ENCODE peak calls at places on chromosome 18, in five cellular contexts. Z, K, W, M and O are unnamed samples.
A peak's percentile ranks its signal among the peaks of the same experiment; 100 is the strongest.

GRCh38 chr18:23196119-23197004 is 61.1 kb downstream of the CABLES1 start:
- DNase-seq in Z (no peak), K (peak; percentile 45), W (no peak), M (no peak), O (no peak)

GRCh38 chr18:22347624-22348511 is 69.8 kb downstream of the CTAGE1 start:
- DNase-seq in Z (peak; percentile 29), K (peak; percentile 38), W (no peak), M (peak; percentile 73), O (no peak)

GRCh38 chr18:79571221-79572092 is 108.1 kb upstream of the CTDP1 start:
- DNase-seq in Z (no peak), K (no peak), W (no peak), M (peak; percentile 45), O (no peak)

GRCh38 chr18:59502222-59502898 is 143.3 kb upstream of the LMAN1 start:
- DNase-seq in Z (peak; percentile 85), K (peak; percentile 81), W (no peak), M (no peak), O (no peak)

GRCh38 chr18:69636529-69637301 is 236.0 kb downstream of the DOK6 start:
- DNase-seq in Z (no peak), K (no peak), W (peak; percentile 33), M (no peak), O (no peak)

GRCh38 chr18:79805926-79806487 is 8.3 kb downstream of the KCNG2 start:
- DNase-seq in Z (no peak), K (no peak), W (no peak), M (peak; percentile 33), O (no peak)

GRCh38 chr18:31610841-31611240 is 19.2 kb downstream of the TTR start:
- DNase-seq in Z (peak; percentile 7), K (peak; percentile 74), W (peak; percentile 76), M (peak; percentile 53), O (no peak)

GRCh38 chr18:72208920-72209676 is 335.0 kb downstream of the CBLN2 start:
- DNase-seq in Z (no peak), K (no peak), W (no peak), M (no peak), O (no peak)

GRCh38 chr18:56575819-56576663 is 62.4 kb downstream of the TXNL1 start:
- DNase-seq in Z (peak; percentile 76), K (peak; percentile 70), W (peak; percentile 71), M (no peak), O (no peak)

GRCh38 chr18:44682181-44682870 is 1.6 kb downstream of the SETBP1 start:
- DNase-seq in Z (no peak), K (peak; percentile 34), W (peak; percentile 61), M (no peak), O (no peak)
- H3K4me3 ChIP-seq in Z (peak overlapping the region; percentile 57), K (peak overlapping the region; percentile 97), W (peak overlapping the region; percentile 96), M (peak overlapping the region; percentile 78), O (no peak overlapping the region)

GRCh38 chr18:11322716-11323115 is 173.3 kb upstream of the PIEZO2 start:
- DNase-seq in Z (no peak), K (no peak), W (no peak), M (no peak), O (no peak)
- TF ChIP-seq CTCF in Z (no peak), K (no peak), W (no peak), M (no peak), O (no peak)

GRCh38 chr18:5894215-5894612 is 1.1 kb downstream of the TMEM200C start:
- DNase-seq in Z (no peak), K (no peak), W (no peak), M (no peak), O (no peak)
- H3K4me3 ChIP-seq in Z (peak overlapping the region; percentile 65), K (peak overlapping the region; percentile 80), W (peak overlapping the region; percentile 88), M (no peak overlapping the region), O (no peak overlapping the region)

GRCh38 chr18:49768051-49768391 is 45.3 kb downstream of the ACAA2 start:
- DNase-seq in Z (peak; percentile 80), K (peak; percentile 80), W (peak; percentile 80), M (peak; percentile 74), O (peak; percentile 60)
- TF ChIP-seq CTCF in Z (peak; percentile 91), K (peak; percentile 73), W (peak; percentile 85), M (no peak), O (peak; percentile 89)

GRCh38 chr18:76474824-76475223 is 20.2 kb downstream of the ZNF516 start:
- DNase-seq in Z (no peak), K (no peak), W (no peak), M (no peak), O (no peak)

GRCh38 chr18:76479351-76480238 is 15.4 kb downstream of the ZNF516 start:
- DNase-seq in Z (no peak), K (no peak), W (no peak), M (no peak), O (no peak)

GRCh38 chr18:76475450-76476203 is 19.4 kb downstream of the ZNF516 start:
- DNase-seq in Z (no peak), K (no peak), W (no peak), M (no peak), O (no peak)

GRCh38 chr18:76480913-76481312 is 14.1 kb downstream of the ZNF516 start:
- DNase-seq in Z (no peak), K (no peak), W (peak; percentile 43), M (no peak), O (no peak)

GRCh38 chr18:76476665-76477561 is 18.1 kb downstream of the ZNF516 start:
- DNase-seq in Z (peak; percentile 93), K (peak; percentile 76), W (no peak), M (no peak), O (no peak)
- H3K4me3 ChIP-seq in Z (peak overlapping the region; percentile 37), K (no peak overlapping the region), W (no peak overlapping the region), M (no peak overlapping the region), O (no peak overlapping the region)

GRCh38 chr18:48336332-48336731 is 72.9 kb downstream of the ZBTB7C start:
- DNase-seq in Z (no peak), K (peak; percentile 40), W (no peak), M (no peak), O (no peak)
- TF ChIP-seq CTCF in Z (no peak), K (peak; percentile 38), W (no peak), M (no peak), O (peak; percentile 33)

DNA sequence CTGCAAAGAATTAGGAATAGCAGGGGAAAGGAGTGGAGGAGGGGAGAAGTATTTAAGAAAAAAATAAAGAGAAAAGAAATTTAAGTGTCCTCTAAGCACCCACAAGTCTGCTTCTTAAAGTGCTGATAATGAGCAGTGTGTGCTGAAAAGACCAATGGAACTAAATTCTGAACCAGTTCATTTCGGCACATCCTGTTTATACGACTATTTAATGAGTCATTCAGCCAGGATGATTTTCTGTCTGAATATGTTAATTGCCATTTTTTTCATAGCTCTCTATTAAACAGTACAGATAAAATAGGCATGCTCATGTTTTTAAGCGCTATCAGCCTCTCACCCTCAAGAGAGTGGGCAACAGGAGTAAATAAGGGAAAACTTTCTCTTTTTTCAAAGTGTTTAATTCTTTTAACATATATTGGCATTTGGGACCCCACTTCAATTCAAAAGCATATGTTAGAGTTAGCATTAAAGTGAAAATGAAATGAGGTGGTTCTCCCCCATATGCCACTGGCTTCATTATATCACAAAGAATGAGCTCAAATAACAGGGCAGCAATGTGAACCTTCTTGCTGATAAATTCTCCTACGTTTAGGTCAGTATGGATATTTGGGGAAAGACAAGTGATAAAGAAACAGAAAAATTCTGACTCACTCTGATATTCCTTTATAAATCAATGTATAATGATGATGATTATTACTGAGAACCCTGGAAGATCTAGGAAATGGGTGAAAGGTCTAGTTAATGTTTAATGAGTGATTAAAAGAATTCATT is 87.5 kb downstream of the TCF4 start:
- DNase-seq in Z (peak; percentile 88), K (no peak), W (no peak), M (no peak), O (no peak)
- H3K4me3 ChIP-seq in Z (no peak overlapping the region), K (no peak overlapping the region), W (no peak overlapping the region), M (no peak overlapping the region), O (no peak overlapping the region)

DNA sequence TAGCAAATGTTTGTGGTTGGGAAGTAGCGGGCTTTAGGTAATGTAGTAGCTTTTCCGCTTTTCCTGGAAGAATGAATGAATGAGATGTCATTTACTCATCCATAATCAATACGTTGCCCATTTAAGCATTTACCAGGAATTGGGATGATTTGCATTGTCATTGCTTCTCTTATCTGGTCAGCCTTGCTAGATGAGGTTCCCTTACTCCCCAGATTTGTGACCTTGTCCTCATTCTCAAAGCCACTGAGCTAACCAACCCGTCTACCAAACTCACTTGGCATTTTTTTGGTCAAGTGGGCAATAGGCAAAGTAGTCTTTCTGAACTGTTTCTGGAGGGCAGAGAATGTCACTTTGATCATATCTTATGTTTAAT is 756 bp downstream of the GALNT1 start:
- DNase-seq in Z (no peak), K (no peak), W (no peak), M (no peak), O (no peak)
- TF ChIP-seq CTCF in Z (no peak), K (no peak), W (no peak), M (no peak), O (no peak)

DNA sequence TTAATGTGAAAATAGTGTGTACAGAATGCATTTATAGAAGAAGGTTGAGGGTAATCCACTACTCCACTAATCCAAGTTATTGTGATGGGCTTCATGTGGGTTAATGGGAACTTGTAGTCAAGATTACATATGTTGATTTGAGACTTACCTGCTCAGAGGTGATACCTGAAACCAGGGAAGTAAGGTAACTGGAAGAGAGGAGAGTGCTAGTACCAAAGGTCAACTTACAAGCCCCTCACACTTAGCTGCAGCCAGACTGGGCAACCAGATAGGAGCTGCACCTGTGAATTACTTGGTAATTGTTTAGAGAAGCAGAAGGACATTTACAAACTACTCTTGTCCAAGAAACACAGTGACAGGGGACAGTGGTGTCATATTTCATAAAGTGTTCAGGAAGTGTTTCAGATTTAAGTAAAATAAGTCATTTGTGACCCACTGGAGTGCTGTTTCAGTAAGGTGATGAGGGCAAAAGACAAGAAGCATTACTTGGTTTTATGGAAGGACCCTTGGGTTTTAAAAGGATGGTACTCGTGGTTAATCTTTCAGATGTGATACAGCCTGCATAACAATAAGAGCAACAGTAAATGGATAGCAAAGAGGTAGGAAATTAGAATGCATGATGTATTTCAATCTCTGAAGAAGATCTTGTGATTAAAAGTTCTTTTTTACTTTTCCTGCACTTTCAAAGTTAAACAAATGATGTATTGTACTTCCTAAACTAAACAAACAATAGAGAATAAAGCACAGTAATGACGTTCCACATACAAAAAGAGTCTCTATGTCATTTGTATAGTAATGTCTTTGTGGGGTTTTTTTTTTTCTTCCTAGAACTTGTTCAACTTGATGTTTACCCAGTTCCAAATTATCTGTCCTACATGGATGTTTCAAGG is 189.3 kb downstream of the PHLPP1 start:
- DNase-seq in Z (no peak), K (no peak), W (no peak), M (no peak), O (no peak)
- H3K4me3 ChIP-seq in Z (no peak overlapping the region), K (no peak overlapping the region), W (no peak overlapping the region), M (no peak overlapping the region), O (no peak overlapping the region)